ENCODE peak calls at places on chromosomes 7 and 10, in four cellular contexts. Z, V, L and U are unnamed samples.
A peak's percentile ranks its signal among the peaks of the same experiment; 100 is the strongest.

GRCh38 chr10:77807706-77808105 is 118.8 kb downstream of the DLG5 start:
- DNase-seq in Z (no peak), V (no peak), L (no peak), U (no peak)

GRCh38 chr7:117113871-117114270 is 160.6 kb downstream of the ST7 start:
- DNase-seq in Z (no peak), V (no peak), L (no peak), U (no peak)

GRCh38 chr10:118332948-118333710 is 9.0 kb downstream of the FAM204A start:
- DNase-seq in Z (no peak), V (no peak), L (no peak), U (peak; percentile 25)

GRCh38 chr10:119750391-119751230 is 24.8 kb downstream of the INPP5F start:
- DNase-seq in Z (peak; percentile 75), V (peak; percentile 36), L (peak; percentile 59), U (peak; percentile 73)

GRCh38 chr10:8334631-8335030 is 280.1 kb downstream of the GATA3 start:
- DNase-seq in Z (no peak), V (no peak), L (no peak), U (no peak)

GRCh38 chr10:124732931-124733536 is 11.1 kb downstream of the FAM53B start:
- DNase-seq in Z (no peak), V (peak; percentile 77), L (no peak), U (no peak)

GRCh38 chr10:115980470-115980869 is 292.5 kb downstream of the GFRA1 start:
- DNase-seq in Z (no peak), V (no peak), L (no peak), U (no peak)

GRCh38 chr10:49398986-49399385 is 3.1 kb upstream of the DRGX start:
- DNase-seq in Z (no peak), V (no peak), L (no peak), U (no peak)

GRCh38 chr7:116689787-116690186 is 17.8 kb downstream of the MET start:
- DNase-seq in Z (no peak), V (no peak), L (no peak), U (no peak)

GRCh38 chr10:67629461-67629971 is 66.5 kb downstream of the CTNNA3 start:
- DNase-seq in Z (no peak), V (peak; percentile 36), L (no peak), U (no peak)

GRCh38 chr7:3673524-3673923 is 372.5 kb downstream of the SDK1 start:
- DNase-seq in Z (peak; percentile 27), V (no peak), L (peak; percentile 9), U (peak; percentile 23)

GRCh38 chr7:155011081-155011480 is 8.2 kb upstream of the PAXIP1 start:
- DNase-seq in Z (no peak), V (no peak), L (no peak), U (no peak)

GRCh38 chr7:95811846-95812445 is 39.6 kb downstream of the DYNC1I1 start:
- DNase-seq in Z (peak; percentile 5), V (no peak), L (no peak), U (no peak)

GRCh38 chr10:62278461-62278910 is 9.8 kb upstream of the RTKN2 start:
- DNase-seq in Z (no peak), V (no peak), L (no peak), U (no peak)

GRCh38 chr10:69337312-69338132 is 59.2 kb downstream of the HK1 start:
- DNase-seq in Z (peak; percentile 41), V (no peak), L (no peak), U (no peak)

GRCh38 chr7:86904949-86905834 is 154.3 kb downstream of the ELAPOR2 start:
- DNase-seq in Z (peak; percentile 15), V (no peak), L (peak; percentile 35), U (peak; percentile 16)

GRCh38 chr7:70156052-70156451 is 557.8 kb downstream of the AUTS2 start:
- DNase-seq in Z (no peak), V (no peak), L (no peak), U (no peak)

GRCh38 chr10:13613519-13613918 is 26.8 kb downstream of the PRPF18 start:
- DNase-seq in Z (peak; percentile 15), V (no peak), L (no peak), U (no peak)

GRCh38 chr10:63708421-63708820 is 187.2 kb downstream of the REEP3 start:
- DNase-seq in Z (no peak), V (no peak), L (no peak), U (no peak)
- H2AFZ ChIP-seq in Z (no peak overlapping the region), V (no peak overlapping the region), L (no peak overlapping the region), U (no peak overlapping the region)

DNA sequence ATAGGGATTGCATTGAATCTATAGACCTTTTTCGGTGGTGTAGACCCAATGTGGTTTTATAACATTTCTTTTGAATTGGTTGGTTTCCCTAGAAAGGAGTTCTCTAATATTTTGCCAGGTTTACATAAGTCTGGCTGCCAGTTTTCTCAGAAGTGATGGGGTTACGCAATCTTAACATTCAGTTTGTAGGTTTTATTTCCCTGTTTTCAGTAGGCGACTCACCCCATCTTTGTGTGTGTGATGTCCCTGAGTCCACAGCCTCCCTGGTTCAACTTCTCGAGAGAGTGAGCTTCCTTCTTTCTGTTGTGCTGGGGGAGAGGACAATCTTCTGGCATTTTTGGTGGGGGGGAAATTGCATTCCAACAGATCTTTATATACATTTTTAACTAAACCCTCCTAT is 9.6 kb upstream of the KIF5B start:
- DNase-seq in Z (no peak), V (no peak), L (no peak), U (no peak)
- TF ChIP-seq NFIC in Z (no peak), V (no peak), L (no peak), U (no peak)

GRCh38 chr10:71161429-71161828 is 50.9 kb upstream of the UNC5B start:
- DNase-seq in Z (no peak), V (no peak), L (no peak), U (no peak)
- H2AFZ ChIP-seq in Z (no peak overlapping the region), V (no peak overlapping the region), L (peak overlapping the region; percentile 52), U (no peak overlapping the region)

DNA sequence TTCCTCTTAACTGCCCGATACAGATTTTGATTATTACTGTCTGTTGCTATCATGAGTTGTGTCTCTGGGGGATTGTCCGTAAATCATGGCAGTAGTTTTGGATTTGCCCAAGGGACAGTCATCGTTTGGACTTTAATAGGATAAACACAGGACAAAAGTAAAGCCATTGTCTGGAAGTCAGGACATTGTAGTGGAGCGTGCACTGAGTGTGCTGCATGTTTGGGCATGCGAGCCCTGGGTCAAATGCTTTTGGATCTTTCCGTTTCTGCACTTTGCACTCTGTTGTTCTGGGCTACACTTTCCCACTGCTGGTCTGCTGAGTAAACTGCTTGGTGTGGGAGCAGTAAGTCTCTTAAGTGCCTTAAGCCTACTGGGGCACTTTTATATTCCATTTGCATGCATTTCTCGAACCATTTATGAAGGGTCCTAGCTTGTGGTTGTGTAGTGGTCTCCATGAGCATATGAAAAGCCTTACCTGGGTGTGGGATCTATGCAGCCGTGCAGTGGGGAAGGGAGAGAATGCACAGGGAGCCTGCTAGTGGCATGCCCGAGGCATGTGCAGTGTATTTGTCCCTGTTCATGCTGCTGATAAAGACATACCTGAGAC is 128.4 kb downstream of the DOCK1 start:
- DNase-seq in Z (no peak), V (no peak), L (no peak), U (peak; percentile 84)
- TF ChIP-seq NFIC in Z (no peak), V (no peak), L (no peak), U (no peak)

DNA sequence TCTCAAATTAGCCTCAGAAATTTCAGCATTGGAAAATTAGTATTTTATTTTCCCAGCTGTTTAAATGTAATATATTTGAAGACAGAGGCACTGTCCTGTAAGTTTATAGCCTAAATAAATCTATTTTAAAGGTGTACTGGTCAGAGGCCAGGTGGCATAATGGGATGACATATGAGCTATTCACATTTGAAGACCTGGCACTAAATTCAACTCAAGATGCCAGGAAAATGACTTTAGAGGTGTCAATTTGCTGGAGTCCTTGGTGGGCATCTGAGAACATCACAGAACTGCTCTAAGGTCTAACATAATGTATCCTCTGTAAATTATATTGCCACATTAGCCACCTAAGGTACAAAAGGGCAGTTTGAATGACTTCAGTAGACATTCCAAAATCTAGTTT is 348.9 kb upstream of the BMPER start:
- DNase-seq in Z (no peak), V (no peak), L (no peak), U (no peak)
- H2AFZ ChIP-seq in Z (no peak overlapping the region), V (no peak overlapping the region), L (no peak overlapping the region), U (no peak overlapping the region)